ENCODE peak calls at places on chromosomes 5 and 9, in nine cellular contexts. One of them, this sample, is unnamed.

GRCh38 chr5:124599048-124599973 is 147.1 kb downstream of the ZNF608 start:
- DNase-seq in activated effector memory CD4-positive, alpha-beta T cell treated with Interleukin-2 at 50 U/mL for 16 hours: no peak
- DNase-seq in C1 segment of cervical spinal cord: no peak
- DNase-seq in colonic mucosa: peak; percentile 36
- DNase-seq in fibroblast of pulmonary artery: peak; percentile 76
- DNase-seq in NCI-H1417: peak; percentile 2
- DNase-seq in AG08395: peak; percentile 4
- DNase-seq in activated CD8-positive, alpha-beta memory T cell treated with anti-CD3 and anti-CD28 coated beads, Interleukin-2, amount 50 U/mL, for 48 hours: no peak
- DNase-seq in SHP77 treated with DMSO at 0.1 percent for 48 hours: peak; percentile 93
- DNase-seq in this sample: no peak

GRCh38 chr9:78187763-78188495 is 47.9 kb upstream of the CEP78 start:
- DNase-seq in C1 segment of cervical spinal cord: no peak
- DNase-seq in activated effector memory CD4-positive, alpha-beta T cell treated with Interleukin-2 at 50 U/mL for 16 hours: no peak
- DNase-seq in NCI-H1417: no peak
- DNase-seq in colonic mucosa: no peak
- DNase-seq in AG08395: no peak
- DNase-seq in activated CD8-positive, alpha-beta memory T cell treated with anti-CD3 and anti-CD28 coated beads, Interleukin-2, amount 50 U/mL, for 48 hours: no peak
- DNase-seq in fibroblast of pulmonary artery: peak; percentile 58
- DNase-seq in SHP77 treated with DMSO at 0.1 percent for 48 hours: no peak
- DNase-seq in this sample: no peak

GRCh38 chr5:142327111-142327842 is 2.5 kb upstream of the SPRY4 start:
- DNase-seq in AG08395: peak; percentile 74
- DNase-seq in colonic mucosa: no peak
- DNase-seq in NCI-H1417: no peak
- DNase-seq in C1 segment of cervical spinal cord: no peak
- DNase-seq in SHP77 treated with DMSO at 0.1 percent for 48 hours: no peak
- DNase-seq in activated effector memory CD4-positive, alpha-beta T cell treated with Interleukin-2 at 50 U/mL for 16 hours: no peak
- DNase-seq in activated CD8-positive, alpha-beta memory T cell treated with anti-CD3 and anti-CD28 coated beads, Interleukin-2, amount 50 U/mL, for 48 hours: no peak
- DNase-seq in fibroblast of pulmonary artery: peak; percentile 72
- DNase-seq in this sample: peak; percentile 78

GRCh38 chr5:77881528-77881927 is 105.4 kb upstream of the TBCA start:
- DNase-seq in SHP77 treated with DMSO at 0.1 percent for 48 hours: no peak
- DNase-seq in NCI-H1417: no peak
- DNase-seq in AG08395: no peak
- DNase-seq in fibroblast of pulmonary artery: peak; percentile 54
- DNase-seq in C1 segment of cervical spinal cord: no peak
- DNase-seq in colonic mucosa: no peak
- DNase-seq in activated effector memory CD4-positive, alpha-beta T cell treated with Interleukin-2 at 50 U/mL for 16 hours: no peak
- DNase-seq in activated CD8-positive, alpha-beta memory T cell treated with anti-CD3 and anti-CD28 coated beads, Interleukin-2, amount 50 U/mL, for 48 hours: no peak
- DNase-seq in this sample: no peak

GRCh38 chr5:172881691-172882370 is 47.8 kb downstream of the ERGIC1 start:
- DNase-seq in AG08395: peak; percentile 53
- DNase-seq in fibroblast of pulmonary artery: peak; percentile 63
- DNase-seq in activated CD8-positive, alpha-beta memory T cell treated with anti-CD3 and anti-CD28 coated beads, Interleukin-2, amount 50 U/mL, for 48 hours: peak; percentile 58
- DNase-seq in SHP77 treated with DMSO at 0.1 percent for 48 hours: no peak
- DNase-seq in C1 segment of cervical spinal cord: no peak
- DNase-seq in NCI-H1417: no peak
- DNase-seq in colonic mucosa: no peak
- DNase-seq in activated effector memory CD4-positive, alpha-beta T cell treated with Interleukin-2 at 50 U/mL for 16 hours: no peak
- DNase-seq in this sample: no peak

GRCh38 chr5:93578813-93579560 is 2.0 kb downstream of the NR2F1-AS1 start:
- DNase-seq in SHP77 treated with DMSO at 0.1 percent for 48 hours: no peak
- DNase-seq in activated effector memory CD4-positive, alpha-beta T cell treated with Interleukin-2 at 50 U/mL for 16 hours: no peak
- DNase-seq in C1 segment of cervical spinal cord: peak; percentile 29
- DNase-seq in AG08395: no peak
- DNase-seq in NCI-H1417: no peak
- DNase-seq in colonic mucosa: peak; percentile 53
- DNase-seq in activated CD8-positive, alpha-beta memory T cell treated with anti-CD3 and anti-CD28 coated beads, Interleukin-2, amount 50 U/mL, for 48 hours: no peak
- DNase-seq in fibroblast of pulmonary artery: peak; percentile 82
- DNase-seq in this sample: no peak

GRCh38 chr5:170184007-170184687 is 48.6 kb upstream of the C5orf58 start:
- DNase-seq in fibroblast of pulmonary artery: peak; percentile 64
- DNase-seq in NCI-H1417: no peak
- DNase-seq in activated effector memory CD4-positive, alpha-beta T cell treated with Interleukin-2 at 50 U/mL for 16 hours: no peak
- DNase-seq in SHP77 treated with DMSO at 0.1 percent for 48 hours: peak; percentile 38
- DNase-seq in C1 segment of cervical spinal cord: peak; percentile 7
- DNase-seq in colonic mucosa: peak; percentile 53
- DNase-seq in AG08395: peak; percentile 64
- DNase-seq in activated CD8-positive, alpha-beta memory T cell treated with anti-CD3 and anti-CD28 coated beads, Interleukin-2, amount 50 U/mL, for 48 hours: peak; percentile 74
- DNase-seq in this sample: no peak

GRCh38 chr9:132670359-132670815 is at the start of gene GTF3C4:
- DNase-seq in activated effector memory CD4-positive, alpha-beta T cell treated with Interleukin-2 at 50 U/mL for 16 hours: peak; percentile 80
- DNase-seq in activated CD8-positive, alpha-beta memory T cell treated with anti-CD3 and anti-CD28 coated beads, Interleukin-2, amount 50 U/mL, for 48 hours: peak; percentile 95
- DNase-seq in C1 segment of cervical spinal cord: peak; percentile 70
- DNase-seq in colonic mucosa: peak; percentile 87
- DNase-seq in AG08395: peak; percentile 89
- DNase-seq in NCI-H1417: peak; percentile 95
- DNase-seq in fibroblast of pulmonary artery: peak; percentile 77
- DNase-seq in SHP77 treated with DMSO at 0.1 percent for 48 hours: no peak
- DNase-seq in this sample: no peak

GRCh38 chr5:116652196-116652729 is 77.6 kb upstream of the SEMA6A start:
- DNase-seq in AG08395: peak; percentile 2
- DNase-seq in activated CD8-positive, alpha-beta memory T cell treated with anti-CD3 and anti-CD28 coated beads, Interleukin-2, amount 50 U/mL, for 48 hours: no peak
- DNase-seq in activated effector memory CD4-positive, alpha-beta T cell treated with Interleukin-2 at 50 U/mL for 16 hours: no peak
- DNase-seq in NCI-H1417: no peak
- DNase-seq in colonic mucosa: no peak
- DNase-seq in fibroblast of pulmonary artery: peak; percentile 58
- DNase-seq in C1 segment of cervical spinal cord: peak; percentile 35
- DNase-seq in SHP77 treated with DMSO at 0.1 percent for 48 hours: no peak
- DNase-seq in this sample: no peak

GRCh38 chr5:170297589-170298462 is at the start of gene LCP2:
- DNase-seq in SHP77 treated with DMSO at 0.1 percent for 48 hours: no peak
- DNase-seq in activated effector memory CD4-positive, alpha-beta T cell treated with Interleukin-2 at 50 U/mL for 16 hours: peak; percentile 45
- DNase-seq in NCI-H1417: no peak
- DNase-seq in C1 segment of cervical spinal cord: no peak
- DNase-seq in activated CD8-positive, alpha-beta memory T cell treated with anti-CD3 and anti-CD28 coated beads, Interleukin-2, amount 50 U/mL, for 48 hours: peak; percentile 65
- DNase-seq in AG08395: no peak
- DNase-seq in colonic mucosa: no peak
- DNase-seq in fibroblast of pulmonary artery: no peak
- DNase-seq in this sample: no peak

GRCh38 chr9:124220551-124221451 is 36.9 kb upstream of the NEK6 start:
- DNase-seq in AG08395: peak; percentile 26
- DNase-seq in NCI-H1417: no peak
- DNase-seq in C1 segment of cervical spinal cord: no peak
- DNase-seq in activated effector memory CD4-positive, alpha-beta T cell treated with Interleukin-2 at 50 U/mL for 16 hours: no peak
- DNase-seq in SHP77 treated with DMSO at 0.1 percent for 48 hours: peak; percentile 36
- DNase-seq in fibroblast of pulmonary artery: peak; percentile 73
- DNase-seq in activated CD8-positive, alpha-beta memory T cell treated with anti-CD3 and anti-CD28 coated beads, Interleukin-2, amount 50 U/mL, for 48 hours: peak; percentile 42
- DNase-seq in colonic mucosa: peak; percentile 81
- DNase-seq in this sample: no peak

GRCh38 chr5:43042626-43043399 is 2.7 kb upstream of the ANXA2R start:
- DNase-seq in fibroblast of pulmonary artery: peak; percentile 73
- DNase-seq in C1 segment of cervical spinal cord: peak; percentile 75
- DNase-seq in activated CD8-positive, alpha-beta memory T cell treated with anti-CD3 and anti-CD28 coated beads, Interleukin-2, amount 50 U/mL, for 48 hours: peak; percentile 85
- DNase-seq in AG08395: peak; percentile 17
- DNase-seq in colonic mucosa: peak; percentile 69
- DNase-seq in NCI-H1417: peak; percentile 92
- DNase-seq in activated effector memory CD4-positive, alpha-beta T cell treated with Interleukin-2 at 50 U/mL for 16 hours: peak; percentile 60
- DNase-seq in SHP77 treated with DMSO at 0.1 percent for 48 hours: peak; percentile 78
- DNase-seq in this sample: no peak

GRCh38 chr5:112604741-112605390 is 132.8 kb upstream of the APC start:
- DNase-seq in NCI-H1417: no peak
- DNase-seq in C1 segment of cervical spinal cord: no peak
- DNase-seq in AG08395: no peak
- DNase-seq in fibroblast of pulmonary artery: peak; percentile 2
- DNase-seq in colonic mucosa: peak; percentile 22
- DNase-seq in activated CD8-positive, alpha-beta memory T cell treated with anti-CD3 and anti-CD28 coated beads, Interleukin-2, amount 50 U/mL, for 48 hours: no peak
- DNase-seq in activated effector memory CD4-positive, alpha-beta T cell treated with Interleukin-2 at 50 U/mL for 16 hours: no peak
- DNase-seq in SHP77 treated with DMSO at 0.1 percent for 48 hours: no peak
- DNase-seq in this sample: no peak

GRCh38 chr5:41200506-41200905 is 12.8 kb downstream of the C6 start:
- DNase-seq in C1 segment of cervical spinal cord: no peak
- DNase-seq in SHP77 treated with DMSO at 0.1 percent for 48 hours: no peak
- DNase-seq in activated effector memory CD4-positive, alpha-beta T cell treated with Interleukin-2 at 50 U/mL for 16 hours: no peak
- DNase-seq in fibroblast of pulmonary artery: no peak
- DNase-seq in NCI-H1417: no peak
- DNase-seq in activated CD8-positive, alpha-beta memory T cell treated with anti-CD3 and anti-CD28 coated beads, Interleukin-2, amount 50 U/mL, for 48 hours: no peak
- DNase-seq in AG08395: no peak
- DNase-seq in colonic mucosa: no peak
- DNase-seq in this sample: no peak

GRCh38 chr5:73692166-73692640 is 66.2 kb downstream of the ARHGEF28 start:
- DNase-seq in AG08395: peak; percentile 50
- DNase-seq in colonic mucosa: no peak
- DNase-seq in activated effector memory CD4-positive, alpha-beta T cell treated with Interleukin-2 at 50 U/mL for 16 hours: no peak
- DNase-seq in NCI-H1417: no peak
- DNase-seq in C1 segment of cervical spinal cord: no peak
- DNase-seq in SHP77 treated with DMSO at 0.1 percent for 48 hours: no peak
- DNase-seq in activated CD8-positive, alpha-beta memory T cell treated with anti-CD3 and anti-CD28 coated beads, Interleukin-2, amount 50 U/mL, for 48 hours: no peak
- DNase-seq in fibroblast of pulmonary artery: peak; percentile 51
- DNase-seq in this sample: peak; percentile 45

GRCh38 chr9:31323726-31324444 is 1060.6 kb upstream of the ACO1 start:
- DNase-seq in colonic mucosa: no peak
- DNase-seq in NCI-H1417: no peak
- DNase-seq in fibroblast of pulmonary artery: no peak
- DNase-seq in SHP77 treated with DMSO at 0.1 percent for 48 hours: no peak
- DNase-seq in activated effector memory CD4-positive, alpha-beta T cell treated with Interleukin-2 at 50 U/mL for 16 hours: no peak
- DNase-seq in AG08395: no peak
- DNase-seq in C1 segment of cervical spinal cord: no peak
- DNase-seq in activated CD8-positive, alpha-beta memory T cell treated with anti-CD3 and anti-CD28 coated beads, Interleukin-2, amount 50 U/mL, for 48 hours: no peak
- DNase-seq in this sample: no peak

GRCh38 chr5:151068571-151069197 is 12.2 kb downstream of the TNIP1 start:
- DNase-seq in activated effector memory CD4-positive, alpha-beta T cell treated with Interleukin-2 at 50 U/mL for 16 hours: no peak
- DNase-seq in SHP77 treated with DMSO at 0.1 percent for 48 hours: no peak
- DNase-seq in AG08395: peak; percentile 37
- DNase-seq in NCI-H1417: no peak
- DNase-seq in colonic mucosa: no peak
- DNase-seq in C1 segment of cervical spinal cord: no peak
- DNase-seq in activated CD8-positive, alpha-beta memory T cell treated with anti-CD3 and anti-CD28 coated beads, Interleukin-2, amount 50 U/mL, for 48 hours: peak; percentile 81
- DNase-seq in fibroblast of pulmonary artery: no peak
- DNase-seq in this sample: no peak

GRCh38 chr5:158875272-158875679 is 224.4 kb downstream of the EBF1 start:
- DNase-seq in SHP77 treated with DMSO at 0.1 percent for 48 hours: no peak
- DNase-seq in C1 segment of cervical spinal cord: no peak
- DNase-seq in activated CD8-positive, alpha-beta memory T cell treated with anti-CD3 and anti-CD28 coated beads, Interleukin-2, amount 50 U/mL, for 48 hours: no peak
- DNase-seq in activated effector memory CD4-positive, alpha-beta T cell treated with Interleukin-2 at 50 U/mL for 16 hours: no peak
- DNase-seq in fibroblast of pulmonary artery: peak; percentile 20
- DNase-seq in AG08395: peak; percentile 50
- DNase-seq in NCI-H1417: no peak
- DNase-seq in colonic mucosa: no peak
- DNase-seq in this sample: no peak

GRCh38 chr9:116152941-116153764 is 438 bp upstream of the PAPPA start:
- DNase-seq in NCI-H1417: peak; percentile 21
- DNase-seq in AG08395: peak; percentile 52
- DNase-seq in activated effector memory CD4-positive, alpha-beta T cell treated with Interleukin-2 at 50 U/mL for 16 hours: no peak
- DNase-seq in SHP77 treated with DMSO at 0.1 percent for 48 hours: no peak
- DNase-seq in colonic mucosa: no peak
- DNase-seq in fibroblast of pulmonary artery: peak; percentile 94
- DNase-seq in activated CD8-positive, alpha-beta memory T cell treated with anti-CD3 and anti-CD28 coated beads, Interleukin-2, amount 50 U/mL, for 48 hours: no peak
- DNase-seq in C1 segment of cervical spinal cord: no peak
- DNase-seq in this sample: no peak

GRCh38 chr5:128154943-128155342 is 71.4 kb downstream of the SLC12A2 start:
- DNase-seq in NCI-H1417: no peak
- DNase-seq in AG08395: peak; percentile 40
- DNase-seq in activated CD8-positive, alpha-beta memory T cell treated with anti-CD3 and anti-CD28 coated beads, Interleukin-2, amount 50 U/mL, for 48 hours: no peak
- DNase-seq in C1 segment of cervical spinal cord: no peak
- DNase-seq in colonic mucosa: no peak
- DNase-seq in SHP77 treated with DMSO at 0.1 percent for 48 hours: no peak
- DNase-seq in activated effector memory CD4-positive, alpha-beta T cell treated with Interleukin-2 at 50 U/mL for 16 hours: no peak
- DNase-seq in fibroblast of pulmonary artery: peak; percentile 76
- DNase-seq in this sample: no peak

GRCh38 chr5:81147970-81148571 is 85.1 kb upstream of the CKMT2 start:
- DNase-seq in AG08395: no peak
- DNase-seq in fibroblast of pulmonary artery: no peak
- DNase-seq in NCI-H1417: no peak
- DNase-seq in activated CD8-positive, alpha-beta memory T cell treated with anti-CD3 and anti-CD28 coated beads, Interleukin-2, amount 50 U/mL, for 48 hours: no peak
- DNase-seq in activated effector memory CD4-positive, alpha-beta T cell treated with Interleukin-2 at 50 U/mL for 16 hours: no peak
- DNase-seq in colonic mucosa: no peak
- DNase-seq in SHP77 treated with DMSO at 0.1 percent for 48 hours: no peak
- DNase-seq in C1 segment of cervical spinal cord: no peak
- DNase-seq in this sample: no peak

GRCh38 chr5:129500101-129500500 is 40.0 kb downstream of the ADAMTS19 start:
- DNase-seq in AG08395: no peak
- DNase-seq in fibroblast of pulmonary artery: no peak
- DNase-seq in activated CD8-positive, alpha-beta memory T cell treated with anti-CD3 and anti-CD28 coated beads, Interleukin-2, amount 50 U/mL, for 48 hours: no peak
- DNase-seq in SHP77 treated with DMSO at 0.1 percent for 48 hours: no peak
- DNase-seq in C1 segment of cervical spinal cord: no peak
- DNase-seq in colonic mucosa: no peak
- DNase-seq in activated effector memory CD4-positive, alpha-beta T cell treated with Interleukin-2 at 50 U/mL for 16 hours: no peak
- DNase-seq in NCI-H1417: no peak
- DNase-seq in this sample: no peak

GRCh38 chr9:16824545-16825041 is 45.9 kb downstream of the BNC2 start:
- DNase-seq in fibroblast of pulmonary artery: peak; percentile 59
- DNase-seq in colonic mucosa: no peak
- DNase-seq in C1 segment of cervical spinal cord: no peak
- DNase-seq in AG08395: no peak
- DNase-seq in SHP77 treated with DMSO at 0.1 percent for 48 hours: no peak
- DNase-seq in activated effector memory CD4-positive, alpha-beta T cell treated with Interleukin-2 at 50 U/mL for 16 hours: no peak
- DNase-seq in activated CD8-positive, alpha-beta memory T cell treated with anti-CD3 and anti-CD28 coated beads, Interleukin-2, amount 50 U/mL, for 48 hours: no peak
- DNase-seq in NCI-H1417: peak; percentile 33
- DNase-seq in this sample: no peak

GRCh38 chr9:110748251-110748893 is 79.8 kb downstream of the MUSK start:
- DNase-seq in activated CD8-positive, alpha-beta memory T cell treated with anti-CD3 and anti-CD28 coated beads, Interleukin-2, amount 50 U/mL, for 48 hours: no peak
- DNase-seq in SHP77 treated with DMSO at 0.1 percent for 48 hours: no peak
- DNase-seq in fibroblast of pulmonary artery: no peak
- DNase-seq in NCI-H1417: no peak
- DNase-seq in C1 segment of cervical spinal cord: no peak
- DNase-seq in AG08395: no peak
- DNase-seq in colonic mucosa: no peak
- DNase-seq in activated effector memory CD4-positive, alpha-beta T cell treated with Interleukin-2 at 50 U/mL for 16 hours: no peak
- DNase-seq in this sample: no peak

GRCh38 chr9:121833061-121833460 is 181.6 kb downstream of the DAB2IP start:
- DNase-seq in activated effector memory CD4-positive, alpha-beta T cell treated with Interleukin-2 at 50 U/mL for 16 hours: no peak
- DNase-seq in AG08395: no peak
- DNase-seq in SHP77 treated with DMSO at 0.1 percent for 48 hours: no peak
- DNase-seq in colonic mucosa: no peak
- DNase-seq in fibroblast of pulmonary artery: no peak
- DNase-seq in activated CD8-positive, alpha-beta memory T cell treated with anti-CD3 and anti-CD28 coated beads, Interleukin-2, amount 50 U/mL, for 48 hours: peak; percentile 10
- DNase-seq in NCI-H1417: no peak
- DNase-seq in C1 segment of cervical spinal cord: no peak
- DNase-seq in this sample: no peak

GRCh38 chr9:89154651-89155336 is 23.8 kb downstream of the SHC3 start:
- DNase-seq in activated effector memory CD4-positive, alpha-beta T cell treated with Interleukin-2 at 50 U/mL for 16 hours: no peak
- DNase-seq in activated CD8-positive, alpha-beta memory T cell treated with anti-CD3 and anti-CD28 coated beads, Interleukin-2, amount 50 U/mL, for 48 hours: no peak
- DNase-seq in AG08395: peak; percentile 70
- DNase-seq in colonic mucosa: no peak
- DNase-seq in SHP77 treated with DMSO at 0.1 percent for 48 hours: no peak
- DNase-seq in C1 segment of cervical spinal cord: no peak
- DNase-seq in NCI-H1417: no peak
- DNase-seq in fibroblast of pulmonary artery: peak; percentile 89
- DNase-seq in this sample: peak; percentile 72

GRCh38 chr5:148542812-148543211 is 111.5 kb downstream of the HTR4 start:
- DNase-seq in SHP77 treated with DMSO at 0.1 percent for 48 hours: no peak
- DNase-seq in activated CD8-positive, alpha-beta memory T cell treated with anti-CD3 and anti-CD28 coated beads, Interleukin-2, amount 50 U/mL, for 48 hours: no peak
- DNase-seq in AG08395: peak; percentile 69
- DNase-seq in C1 segment of cervical spinal cord: no peak
- DNase-seq in colonic mucosa: no peak
- DNase-seq in NCI-H1417: no peak
- DNase-seq in fibroblast of pulmonary artery: no peak
- DNase-seq in activated effector memory CD4-positive, alpha-beta T cell treated with Interleukin-2 at 50 U/mL for 16 hours: no peak
- DNase-seq in this sample: peak; percentile 55

GRCh38 chr9:112048924-112049785 is 125.9 kb downstream of the SUSD1 start:
- DNase-seq in colonic mucosa: peak; percentile 75
- DNase-seq in fibroblast of pulmonary artery: peak; percentile 56
- DNase-seq in C1 segment of cervical spinal cord: no peak
- DNase-seq in activated CD8-positive, alpha-beta memory T cell treated with anti-CD3 and anti-CD28 coated beads, Interleukin-2, amount 50 U/mL, for 48 hours: no peak
- DNase-seq in NCI-H1417: no peak
- DNase-seq in activated effector memory CD4-positive, alpha-beta T cell treated with Interleukin-2 at 50 U/mL for 16 hours: no peak
- DNase-seq in SHP77 treated with DMSO at 0.1 percent for 48 hours: no peak
- DNase-seq in AG08395: peak; percentile 63
- DNase-seq in this sample: peak; percentile 77

GRCh38 chr5:115098041-115098702 is 71.5 kb downstream of the TRIM36 start:
- DNase-seq in AG08395: peak; percentile 67
- DNase-seq in NCI-H1417: peak; percentile 24
- DNase-seq in activated effector memory CD4-positive, alpha-beta T cell treated with Interleukin-2 at 50 U/mL for 16 hours: no peak
- DNase-seq in SHP77 treated with DMSO at 0.1 percent for 48 hours: peak; percentile 20
- DNase-seq in colonic mucosa: peak; percentile 49
- DNase-seq in C1 segment of cervical spinal cord: no peak
- DNase-seq in fibroblast of pulmonary artery: peak; percentile 69
- DNase-seq in activated CD8-positive, alpha-beta memory T cell treated with anti-CD3 and anti-CD28 coated beads, Interleukin-2, amount 50 U/mL, for 48 hours: no peak
- DNase-seq in this sample: peak; percentile 11

GRCh38 chr9:104544644-104545043 is 8.0 kb upstream of the OR13C3 start:
- DNase-seq in activated effector memory CD4-positive, alpha-beta T cell treated with Interleukin-2 at 50 U/mL for 16 hours: no peak
- DNase-seq in SHP77 treated with DMSO at 0.1 percent for 48 hours: no peak
- DNase-seq in fibroblast of pulmonary artery: no peak
- DNase-seq in activated CD8-positive, alpha-beta memory T cell treated with anti-CD3 and anti-CD28 coated beads, Interleukin-2, amount 50 U/mL, for 48 hours: no peak
- DNase-seq in colonic mucosa: no peak
- DNase-seq in AG08395: no peak
- DNase-seq in C1 segment of cervical spinal cord: no peak
- DNase-seq in NCI-H1417: no peak
- DNase-seq in this sample: no peak

GRCh38 chr5:32604800-32605765 is 19.7 kb downstream of the SUB1 start:
- DNase-seq in AG08395: no peak
- DNase-seq in fibroblast of pulmonary artery: no peak
- DNase-seq in activated effector memory CD4-positive, alpha-beta T cell treated with Interleukin-2 at 50 U/mL for 16 hours: no peak
- DNase-seq in SHP77 treated with DMSO at 0.1 percent for 48 hours: no peak
- DNase-seq in colonic mucosa: no peak
- DNase-seq in NCI-H1417: no peak
- DNase-seq in activated CD8-positive, alpha-beta memory T cell treated with anti-CD3 and anti-CD28 coated beads, Interleukin-2, amount 50 U/mL, for 48 hours: no peak
- DNase-seq in C1 segment of cervical spinal cord: no peak
- DNase-seq in this sample: no peak